ENCODE peak calls at places on chromosomes 12 and 14, in seven cellular contexts. O is substantia nigra, A is GM12864, C is progenitor cell of endocrine pancreas, G is NCI-H1694, W is lung, D is omental fat pad. E is an unnamed sample.

GRCh38 chr12:50157259-50157658 is 9.9 kb downstream of the CERS5 start:
- DNase-seq in O (no peak), A (no peak), C (no peak), G (no peak), W (no peak), D (no peak), E (no peak)

GRCh38 chr14:103846569-103847438 is 571 bp downstream of the PPP1R13B start:
- DNase-seq in O (no peak), A (no peak), C (peak), G (peak), W (no peak), D (no peak), E (peak)

GRCh38 chr12:122825773-122826724 is 9.2 kb upstream of the HIP1R start:
- DNase-seq in O (no peak), A (no peak), C (no peak), G (no peak), W (no peak), D (no peak), E (no peak)

GRCh38 chr12:47777741-47778558 is 4.9 kb downstream of the SLC48A1 start:
- DNase-seq in O (peak), A (no peak), C (no peak), G (no peak), W (no peak), D (no peak), E (no peak)

GRCh38 chr12:64674367-64674922 is 64.2 kb downstream of the RASSF3 start:
- DNase-seq in O (no peak), A (no peak), C (no peak), G (no peak), W (no peak), D (no peak), E (no peak)

GRCh38 chr12:53380797-53381738 is 1.1 kb downstream of the SP1 start:
- DNase-seq in O (no peak), A (no peak), C (peak), G (no peak), W (no peak), D (no peak), E (peak)

GRCh38 chr12:47799357-47799955 is 20.2 kb downstream of the HDAC7 start:
- DNase-seq in O (peak), A (no peak), C (no peak), G (no peak), W (no peak), D (no peak), E (no peak)

GRCh38 chr14:61420326-61420725 is 98.9 kb downstream of the PRKCH start:
- DNase-seq in O (no peak), A (no peak), C (no peak), G (no peak), W (no peak), D (no peak), E (no peak)

GRCh38 chr12:12734561-12735071 is 17.4 kb downstream of the CDKN1B start:
- DNase-seq in O (no peak), A (no peak), C (no peak), G (no peak), W (no peak), D (no peak), E (no peak)

GRCh38 chr12:12784116-12784515 is 1.3 kb upstream of the APOLD1 start:
- DNase-seq in O (no peak), A (no peak), C (no peak), G (no peak), W (no peak), D (no peak), E (no peak)